ENCODE peak calls at places on chromosome 3, in seven cellular contexts. S, Y, T, E, L, O and X are unnamed samples.

GRCh38 chr3:186241910-186242821 is 119.9 kb downstream of the DGKG start:
- DNase-seq in S (no peak), Y (peak; percentile 61), T (peak; percentile 80), E (peak; percentile 83), L (peak; percentile 92), O (peak; percentile 57), X (peak; percentile 47)

GRCh38 chr3:129688310-129688895 is 81.9 kb upstream of the PLXND1 start:
- DNase-seq in S (no peak), Y (no peak), T (peak; percentile 75), E (no peak), L (peak; percentile 78), O (no peak), X (peak; percentile 38)

GRCh38 chr3:46442591-46443530 is 21.8 kb downstream of the LTF start:
- DNase-seq in S (no peak), Y (no peak), T (no peak), E (no peak), L (peak; percentile 10), O (no peak), X (peak; percentile 46)

GRCh38 chr3:186255703-186256331 is 106.2 kb downstream of the DGKG start:
- DNase-seq in S (no peak), Y (no peak), T (peak; percentile 88), E (peak; percentile 32), L (no peak), O (no peak), X (no peak)

GRCh38 chr3:78659386-78659987 is 1108.3 kb downstream of the ROBO1 start:
- DNase-seq in S (no peak), Y (no peak), T (no peak), E (peak; percentile 5), L (peak; percentile 29), O (no peak), X (peak; percentile 21)

GRCh38 chr3:179037361-179037760 is 34.2 kb downstream of the ZMAT3 start:
- DNase-seq in S (no peak), Y (no peak), T (no peak), E (no peak), L (no peak), O (no peak), X (no peak)

GRCh38 chr3:127654374-127654773 is 18.4 kb upstream of the ABTB1 start:
- DNase-seq in S (no peak), Y (no peak), T (no peak), E (no peak), L (no peak), O (no peak), X (no peak)

GRCh38 chr3:129560931-129561594 is 18.1 kb downstream of the H1-8 start:
- DNase-seq in S (no peak), Y (no peak), T (no peak), E (no peak), L (no peak), O (no peak), X (peak; percentile 91)

GRCh38 chr3:134630506-134630905 is 20.3 kb downstream of the KY start:
- DNase-seq in S (no peak), Y (no peak), T (peak; percentile 35), E (no peak), L (no peak), O (no peak), X (no peak)

GRCh38 chr3:101325393-101326134 is 5.2 kb upstream of the IMPG2 start:
- DNase-seq in S (no peak), Y (no peak), T (no peak), E (peak; percentile 35), L (no peak), O (no peak), X (no peak)

GRCh38 chr3:157407769-157408168 is 28.9 kb upstream of the PTX3 start:
- DNase-seq in S (no peak), Y (no peak), T (no peak), E (no peak), L (no peak), O (no peak), X (no peak)

GRCh38 chr3:37768107-37768809 is 93.4 kb upstream of the CTDSPL start:
- DNase-seq in S (no peak), Y (no peak), T (no peak), E (peak; percentile 38), L (peak; percentile 40), O (no peak), X (no peak)

GRCh38 chr3:174035317-174035886 is 637.9 kb downstream of the NLGN1 start:
- DNase-seq in S (no peak), Y (no peak), T (no peak), E (no peak), L (no peak), O (no peak), X (no peak)
- TF ChIP-seq TAF1 in S (no peak), Y (no peak), T (no peak), E (no peak), L (no peak), O (no peak), X (no peak)

GRCh38 chr3:30073622-30074021 is 532.8 kb upstream of the TGFBR2 start:
- DNase-seq in S (no peak), Y (no peak), T (no peak), E (no peak), L (no peak), O (no peak), X (peak; percentile 9)
- TF ChIP-seq TAF1 in S (no peak), Y (no peak), T (no peak), E (no peak), L (no peak), O (no peak), X (no peak)

DNA sequence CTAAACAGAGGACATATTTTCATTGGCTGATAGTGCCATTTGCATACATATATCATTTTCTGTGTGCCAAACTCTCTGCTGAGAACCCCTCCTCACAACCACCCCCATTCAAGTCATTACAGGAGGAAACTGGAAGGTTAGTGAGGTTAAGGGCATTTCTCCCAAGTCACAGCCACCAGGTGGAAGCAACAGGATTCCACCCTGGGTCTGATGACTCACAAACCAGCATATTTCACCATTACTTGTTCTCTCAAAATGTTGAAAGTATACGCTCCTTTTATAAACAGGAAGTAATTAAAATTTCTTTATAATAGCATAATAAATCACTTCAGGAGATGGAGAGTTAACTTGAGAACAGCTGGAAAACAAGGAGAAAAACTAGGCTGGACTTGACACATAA is 398.6 kb upstream of the WNT5A start:
- DNase-seq in S (no peak), Y (no peak), T (no peak), E (no peak), L (no peak), O (no peak), X (no peak)
- TF ChIP-seq TAF1 in S (no peak), Y (no peak), T (no peak), E (no peak), L (no peak), O (no peak), X (no peak)

GRCh38 chr3:27254896-27255295 is 114.3 kb downstream of the NEK10 start:
- DNase-seq in S (no peak), Y (no peak), T (no peak), E (no peak), L (no peak), O (no peak), X (no peak)

GRCh38 chr3:27252646-27253045 is 116.5 kb downstream of the NEK10 start:
- DNase-seq in S (no peak), Y (no peak), T (no peak), E (no peak), L (no peak), O (no peak), X (no peak)

GRCh38 chr3:27253391-27253790 is 115.8 kb downstream of the NEK10 start:
- DNase-seq in S (no peak), Y (no peak), T (no peak), E (no peak), L (no peak), O (no peak), X (no peak)

GRCh38 chr3:27253831-27254230 is 115.4 kb downstream of the NEK10 start:
- DNase-seq in S (peak; percentile 1), Y (no peak), T (peak; percentile 66), E (no peak), L (peak; percentile 25), O (no peak), X (peak; percentile 40)
- TF ChIP-seq TAF1 in S (no peak), Y (no peak), T (no peak), E (no peak), L (no peak), O (no peak), X (no peak)

DNA sequence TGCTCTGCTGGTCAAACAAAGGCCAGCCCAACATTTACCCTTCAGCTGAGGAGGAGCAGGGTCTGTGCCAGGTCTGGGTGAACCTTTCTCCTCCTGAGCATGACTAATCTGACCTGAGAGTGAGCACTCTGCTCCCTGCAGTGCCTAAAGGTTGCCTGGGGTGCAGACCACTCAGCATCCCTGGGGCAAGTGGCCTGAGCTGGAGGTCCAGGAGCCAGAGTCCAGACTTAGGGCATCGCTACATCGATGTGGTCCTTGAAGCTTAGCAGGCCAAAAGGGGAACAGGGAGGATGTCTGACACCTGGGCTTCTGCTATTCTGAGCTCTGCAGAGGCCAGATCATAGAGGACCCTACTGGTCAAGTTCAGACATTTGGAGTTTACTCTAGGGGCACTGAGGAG is 119.1 kb downstream of the FAM43A start:
- DNase-seq in S (no peak), Y (no peak), T (no peak), E (no peak), L (no peak), O (no peak), X (no peak)
- TF ChIP-seq TAF1 in S (no peak), Y (no peak), T (no peak), E (no peak), L (no peak), O (no peak), X (no peak)